ENCODE peak calls at places on chromosome 19, in five cellular contexts. J, F, O, Z and E are unnamed samples.

GRCh38 chr19:54674021-54674617 is 11.3 kb downstream of the LILRB4 start:
- DNase-seq in J (no peak), F (no peak), O (no peak), Z (no peak), E (no peak)

GRCh38 chr19:19109601-19110000 is 28.7 kb downstream of the TMEM161A start:
- DNase-seq in J (no peak), F (no peak), O (no peak), Z (no peak), E (no peak)

GRCh38 chr19:38759590-38760003 is 13.7 kb downstream of the LGALS7 start:
- DNase-seq in J (no peak), F (peak), O (peak), Z (no peak), E (no peak)

GRCh38 chr19:50361290-50362029 is 4.0 kb downstream of the NAPSA start:
- DNase-seq in J (no peak), F (no peak), O (no peak), Z (no peak), E (no peak)

GRCh38 chr19:43739836-43740235 is 14.9 kb downstream of the SMG9 start:
- DNase-seq in J (no peak), F (no peak), O (no peak), Z (no peak), E (no peak)

GRCh38 chr19:38812004-38812840 is 523 bp downstream of the LGALS4 start:
- DNase-seq in J (no peak), F (no peak), O (no peak), Z (no peak), E (no peak)

GRCh38 chr19:11699931-11700794 is 38.6 kb downstream of the ZNF823 start:
- DNase-seq in J (no peak), F (no peak), O (no peak), Z (no peak), E (no peak)

GRCh38 chr19:17205237-17206140 is 9.7 kb upstream of the USE1 start:
- DNase-seq in J (peak), F (peak), O (peak), Z (no peak), E (peak)

GRCh38 chr19:7272856-7273578 is 21.2 kb downstream of the INSR start:
- DNase-seq in J (no peak), F (no peak), O (no peak), Z (no peak), E (no peak)

GRCh38 chr19:55146078-55146647 is 2.8 kb downstream of the TNNT1 start:
- DNase-seq in J (no peak), F (no peak), O (no peak), Z (no peak), E (no peak)

GRCh38 chr19:58304748-58305064 is 471 bp upstream of the ERVK3-1 start:
- DNase-seq in J (no peak), F (no peak), O (no peak), Z (no peak), E (no peak)

GRCh38 chr19:10010247-10010691 is at the start of gene COL5A3:
- DNase-seq in J (peak), F (no peak), O (peak), Z (no peak), E (no peak)

GRCh38 chr19:46495789-46496099 is at the start of gene PNMA8B:
- DNase-seq in J (no peak), F (peak), O (peak), Z (no peak), E (peak)

GRCh38 chr19:43699506-43700367 is 16.1 kb upstream of the IRGC start:
- DNase-seq in J (no peak), F (no peak), O (no peak), Z (no peak), E (peak)

GRCh38 chr19:5170329-5170745 is 170.3 kb downstream of the PTPRS start:
- DNase-seq in J (no peak), F (peak), O (no peak), Z (no peak), E (peak)

GRCh38 chr19:13356185-13356584 is 150.1 kb downstream of the CACNA1A start:
- DNase-seq in J (no peak), F (no peak), O (no peak), Z (no peak), E (no peak)

GRCh38 chr19:16470911-16471811 is 609 bp downstream of the EPS15L1 start:
- DNase-seq in J (no peak), F (peak), O (no peak), Z (no peak), E (no peak)

GRCh38 chr19:16073988-16074387 is 2.3 kb upstream of the TPM4 start:
- DNase-seq in J (no peak), F (no peak), O (no peak), Z (no peak), E (no peak)

GRCh38 chr19:38362076-38362945 is 12.1 kb upstream of the PSMD8 start:
- DNase-seq in J (peak), F (peak), O (peak), Z (peak), E (peak)

GRCh38 chr19:16034180-16034579 is 42.1 kb upstream of the TPM4 start:
- DNase-seq in J (no peak), F (no peak), O (no peak), Z (no peak), E (peak)

GRCh38 chr19:56333506-56333905 is 18.9 kb upstream of the ZSCAN5A start:
- DNase-seq in J (no peak), F (peak), O (no peak), Z (no peak), E (no peak)

GRCh38 chr19:23071087-23071511 is 45.7 kb upstream of the ZNF730 start:
- DNase-seq in J (no peak), F (peak), O (no peak), Z (no peak), E (no peak)

GRCh38 chr19:39408392-39409206 is 2.0 kb downstream of the ZFP36 start:
- DNase-seq in J (peak), F (peak), O (peak), Z (no peak), E (peak)

GRCh38 chr19:2613507-2614295 is 88.8 kb downstream of the GNG7 start:
- DNase-seq in J (no peak), F (no peak), O (peak), Z (no peak), E (peak)

GRCh38 chr19:38917921-38918491 is 6.0 kb upstream of the CCER2 start:
- DNase-seq in J (no peak), F (no peak), O (no peak), Z (no peak), E (peak)

GRCh38 chr19:11008111-11008510 is 47.3 kb downstream of the SMARCA4 start:
- DNase-seq in J (no peak), F (no peak), O (no peak), Z (no peak), E (no peak)

GRCh38 chr19:5877427-5877826 is 7.1 kb upstream of the FUT5 start:
- DNase-seq in J (no peak), F (no peak), O (no peak), Z (no peak), E (no peak)

GRCh38 chr19:39409207-39409885 is 2.7 kb downstream of the ZFP36 start:
- DNase-seq in J (peak), F (peak), O (peak), Z (peak), E (peak)

GRCh38 chr19:38649305-38650179 is 2.1 kb downstream of the ACTN4 start:
- DNase-seq in J (peak), F (peak), O (peak), Z (no peak), E (peak)

GRCh38 chr19:43934055-43934984 is 762 bp downstream of the ZNF45 start:
- DNase-seq in J (no peak), F (no peak), O (no peak), Z (no peak), E (no peak)

GRCh38 chr19:55526216-55527196 is 10.4 kb downstream of the SBK2 start:
- DNase-seq in J (peak), F (peak), O (peak), Z (no peak), E (no peak)

GRCh38 chr19:1455002-1455335 is 5.0 kb downstream of the APC2 start:
- DNase-seq in J (no peak), F (no peak), O (no peak), Z (no peak), E (no peak)

GRCh38 chr19:44643605-44644390 is at the start of gene PVR:
- DNase-seq in J (peak), F (peak), O (peak), Z (no peak), E (peak)

GRCh38 chr19:50536662-50537305 is 23.1 kb upstream of the ASPDH start:
- DNase-seq in J (no peak), F (no peak), O (no peak), Z (no peak), E (no peak)

GRCh38 chr19:10502524-10503001 is 593 bp downstream of the KEAP1 start:
- DNase-seq in J (peak), F (peak), O (peak), Z (peak), E (peak)

GRCh38 chr19:29878973-29879654 is 62.9 kb upstream of the URI1 start:
- DNase-seq in J (no peak), F (no peak), O (no peak), Z (no peak), E (peak)

GRCh38 chr19:11061951-11062350 is 27.3 kb upstream of the LDLR start:
- DNase-seq in J (no peak), F (no peak), O (no peak), Z (no peak), E (no peak)

GRCh38 chr19:423691-424466 is 14.9 kb upstream of the C2CD4C start:
- DNase-seq in J (no peak), F (no peak), O (no peak), Z (no peak), E (no peak)
- H3K27ac ChIP-seq in J (no peak), F (no peak), O (no peak), Z (no peak), E (no peak)

DNA sequence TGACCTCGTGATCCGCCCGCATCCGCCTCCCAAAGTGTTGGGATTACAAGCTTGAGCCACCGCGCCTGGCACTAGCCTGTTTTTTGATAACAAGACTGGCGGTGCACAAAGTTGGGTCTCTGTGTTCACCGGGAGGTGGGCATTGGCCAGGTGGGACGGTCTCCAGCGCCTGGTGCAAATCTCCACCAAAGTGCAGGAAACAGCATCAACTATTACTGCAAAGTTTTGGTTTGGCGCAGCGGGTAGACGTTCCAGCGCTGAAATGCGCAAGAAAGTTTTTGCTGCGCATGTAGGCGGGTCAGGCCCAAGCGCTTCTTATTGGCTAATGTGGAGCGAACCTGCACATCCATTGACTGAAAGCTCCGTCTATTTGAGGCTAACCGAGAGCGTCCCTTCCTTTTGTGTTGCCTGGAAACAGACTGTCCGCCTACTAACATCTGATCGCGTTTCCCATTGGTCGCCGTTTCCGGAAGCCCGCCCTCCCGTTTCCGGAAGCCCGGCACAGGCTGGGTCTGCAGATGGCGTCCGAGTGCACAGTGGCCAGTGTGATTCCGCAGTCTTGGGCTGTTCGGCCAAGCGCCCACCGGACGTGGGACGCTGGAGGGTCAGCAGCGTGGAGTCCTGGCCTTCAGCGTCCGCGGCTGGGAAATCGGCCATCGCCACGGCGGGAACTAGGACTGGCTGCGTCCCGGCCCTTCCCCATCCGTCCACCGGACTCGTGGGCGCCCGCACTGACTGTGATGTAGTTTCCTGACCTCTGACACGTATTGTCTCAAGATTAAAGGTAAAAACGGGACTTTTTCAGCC is 53.3 kb upstream of the ZNF527 start:
- DNase-seq in J (peak), F (peak), O (peak), Z (peak), E (peak)
- TF ChIP-seq POLR2A in J (peak), F (peak), O (peak), Z (peak), E (peak)

GRCh38 chr19:33050110-33050509 is 14.6 kb downstream of the RHPN2 start:
- DNase-seq in J (no peak), F (no peak), O (no peak), Z (no peak), E (no peak)

GRCh38 chr19:33048806-33049676 is 15.6 kb downstream of the RHPN2 start:
- DNase-seq in J (no peak), F (peak), O (no peak), Z (no peak), E (no peak)

GRCh38 chr19:33052352-33052972 is 12.2 kb downstream of the RHPN2 start:
- DNase-seq in J (peak), F (no peak), O (peak), Z (no peak), E (no peak)

GRCh38 chr19:33055718-33056117 is 9.0 kb downstream of the RHPN2 start:
- DNase-seq in J (no peak), F (no peak), O (no peak), Z (no peak), E (no peak)

DNA sequence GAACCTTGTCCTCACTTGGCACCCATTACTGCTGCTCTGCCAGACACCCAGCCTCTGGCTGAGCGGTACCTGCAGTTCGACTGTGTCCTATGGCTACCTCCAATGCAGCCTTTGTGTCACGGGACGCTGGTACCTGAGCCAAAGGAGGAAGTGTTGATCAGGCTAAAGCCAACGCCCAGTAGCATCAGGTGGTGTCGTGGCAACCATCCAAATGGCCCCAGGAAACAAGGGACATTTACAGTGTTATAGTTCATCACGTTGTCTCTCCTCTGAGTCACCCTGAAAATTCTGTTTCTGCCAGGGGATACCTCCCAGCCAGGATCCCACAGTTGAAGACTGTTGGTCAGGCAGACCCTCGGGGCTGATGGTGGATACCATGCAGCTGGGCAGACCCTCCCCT is 10.1 kb downstream of the RHPN2 start:
- DNase-seq in J (no peak), F (peak), O (peak), Z (no peak), E (no peak)
- H3K27ac ChIP-seq in J (no peak), F (peak), O (peak), Z (no peak), E (no peak)

GRCh38 chr19:36141039-36141914 is 1.4 kb downstream of the CAPNS1 start:
- DNase-seq in J (peak), F (peak), O (peak), Z (peak), E (peak)
- TF ChIP-seq POLR2A in J (peak), F (no peak), O (peak), Z (no peak), E (no peak)

GRCh38 chr19:14556662-14557188 is 15.1 kb downstream of the NDUFB7 start:
- DNase-seq in J (peak), F (peak), O (peak), Z (no peak), E (peak)
- H3K27ac ChIP-seq in J (no peak), F (no peak), O (no peak), Z (peak), E (no peak)

GRCh38 chr19:3977242-3978143 is 6.6 kb upstream of the DAPK3 start:
- DNase-seq in J (peak), F (peak), O (peak), Z (no peak), E (no peak)
- TF ChIP-seq POLR2A in J (no peak), F (no peak), O (no peak), Z (no peak), E (no peak)

DNA sequence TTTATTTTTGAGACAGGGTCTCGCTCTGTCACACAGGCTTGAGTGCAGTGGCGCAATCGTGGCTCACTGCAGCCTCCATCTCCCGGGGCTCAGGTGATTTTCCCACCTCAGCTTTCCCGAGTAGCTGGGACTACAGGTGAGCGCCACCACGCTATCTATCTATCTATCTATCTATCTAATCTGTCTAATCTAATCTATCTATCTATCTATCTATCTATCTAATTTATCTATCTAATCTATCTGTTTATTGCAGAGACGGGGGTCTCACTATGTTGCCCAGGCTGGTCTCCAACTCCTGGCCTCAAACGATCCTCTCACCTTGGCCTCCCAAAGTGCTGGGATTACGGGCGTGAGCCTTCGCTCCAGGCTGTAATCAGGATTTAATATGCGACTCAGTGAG is 587 bp downstream of the ZNF613 start:
- DNase-seq in J (no peak), F (no peak), O (no peak), Z (no peak), E (no peak)
- H3K27ac ChIP-seq in J (no peak), F (peak), O (no peak), Z (no peak), E (peak)